ENCODE peak calls at places on chromosome 17, in ten cellular contexts. U, H, R, O, E, L, I, F, B and Z are unnamed samples.

GRCh38 chr17:7613769-7614421 is 802 bp downstream of the FXR2 start:
- DNase-seq in F (no peak), H (no peak), I (peak; percentile 24), U (no peak), E (no peak), O (no peak), L (peak; percentile 68), R (no peak), B (no peak), Z (no peak)

GRCh38 chr17:77160032-77160876 is 19.5 kb downstream of the SEC14L1 start:
- DNase-seq in R (no peak), H (no peak), U (no peak), B (no peak), F (no peak), E (no peak), L (no peak), I (no peak), O (no peak), Z (no peak)

GRCh38 chr17:76139801-76140660 is 1.0 kb downstream of the FOXJ1 start:
- DNase-seq in F (no peak), O (peak; percentile 67), U (peak; percentile 19), B (no peak), L (no peak), R (no peak), I (no peak), H (no peak), E (peak; percentile 85), Z (no peak)

GRCh38 chr17:10631048-10631700 is 25.9 kb downstream of the MYH3 start:
- DNase-seq in E (peak; percentile 77), F (no peak), R (no peak), I (no peak), L (peak; percentile 40), U (no peak), O (no peak), H (no peak), B (peak; percentile 40), Z (no peak)

GRCh38 chr17:40075216-40076100 is 12.7 kb downstream of the THRA start:
- DNase-seq in B (peak; percentile 78), I (peak; percentile 84), R (peak; percentile 86), E (peak; percentile 89), H (peak; percentile 74), L (peak; percentile 51), F (peak; percentile 92), O (peak; percentile 94), U (peak; percentile 71), Z (no peak)

GRCh38 chr17:29368926-29369325 is 21.2 kb upstream of the TAOK1 start:
- DNase-seq in F (no peak), E (peak; percentile 40), L (no peak), H (no peak), B (peak; percentile 73), I (peak; percentile 67), O (no peak), R (no peak), U (no peak), Z (no peak)

GRCh38 chr17:80817861-80818260 is 173.8 kb upstream of the CHMP6 start:
- DNase-seq in O (no peak), E (peak; percentile 26), L (peak; percentile 45), U (no peak), R (no peak), F (no peak), I (no peak), H (no peak), B (no peak), Z (no peak)

GRCh38 chr17:82486186-82487084 is 27.9 kb downstream of the NARF start:
- DNase-seq in R (no peak), F (no peak), B (no peak), O (peak; percentile 53), H (no peak), L (no peak), U (no peak), E (no peak), I (no peak), Z (no peak)

GRCh38 chr17:8821446-8822105 is 22.4 kb upstream of the MFSD6L start:
- DNase-seq in L (no peak), O (no peak), F (no peak), I (no peak), B (no peak), U (no peak), R (no peak), E (no peak), H (no peak), Z (no peak)

GRCh38 chr17:41494524-41494923 is 4.8 kb upstream of the KRT36 start:
- DNase-seq in I (no peak), R (no peak), U (no peak), O (no peak), F (no peak), H (no peak), B (no peak), E (no peak), L (peak; percentile 64), Z (no peak)